ENCODE peak calls at places on chromosomes 4 and X, in seven cellular contexts. M is Panc1, E is fibroblast of the aortic adventitia, Q is NCI-H510A treated with DMSO at 0.1 percent for 48 hours, S is esophagus muscularis mucosa, R is astrocyte, B is pancreas. T is an unnamed sample.

GRCh38 chrX:1442016-1442665 is 10.6 kb downstream of the ASMTL start:
- DNase-seq in M (no peak), E (no peak), Q (no peak), S (peak; percentile 72), R (no peak), B (no peak), T (no peak)

GRCh38 chr4:167218022-167218608 is 16.2 kb downstream of the SPOCK3 start:
- DNase-seq in M (peak; percentile 24), E (no peak), Q (peak; percentile 9), S (no peak), R (no peak), B (no peak), T (no peak)

GRCh38 chr4:140237616-140238352 is 83.8 kb upstream of the MAML3 start:
- DNase-seq in M (no peak), E (peak; percentile 99), Q (peak; percentile 77), S (no peak), R (peak; percentile 93), B (no peak), T (no peak)

GRCh38 chr4:122003335-122003734 is 51.5 kb upstream of the TRPC3 start:
- DNase-seq in M (peak; percentile 8), E (peak; percentile 34), Q (no peak), S (no peak), R (no peak), B (no peak), T (no peak)

GRCh38 chr4:7134737-7135388 is 57.5 kb upstream of the SORCS2 start:
- DNase-seq in M (no peak), E (peak; percentile 97), Q (no peak), S (no peak), R (peak; percentile 93), B (no peak), T (no peak)

GRCh38 chr4:17380347-17380746 is 131.5 kb downstream of the QDPR start:
- DNase-seq in M (no peak), E (no peak), Q (no peak), S (no peak), R (no peak), B (no peak), T (no peak)

GRCh38 chrX:47809065-47809788 is 27.5 kb upstream of the ZNF81 start:
- DNase-seq in M (no peak), E (no peak), Q (no peak), S (no peak), R (no peak), B (no peak), T (no peak)

GRCh38 chr4:178577933-178578332 is 1135.7 kb upstream of the AGA start:
- DNase-seq in M (no peak), E (no peak), Q (no peak), S (no peak), R (no peak), B (no peak), T (no peak)

GRCh38 chrX:110215411-110215810 is 102.5 kb downstream of the AMMECR1 start:
- DNase-seq in M (no peak), E (no peak), Q (no peak), S (no peak), R (no peak), B (no peak), T (no peak)

GRCh38 chr4:66949424-66949823 is 595.9 kb downstream of the CENPC start:
- DNase-seq in M (no peak), E (no peak), Q (no peak), S (no peak), R (no peak), B (no peak), T (no peak)

GRCh38 chr4:154595807-154596206 is 5.3 kb upstream of the FGA start:
- DNase-seq in M (no peak), E (no peak), Q (no peak), S (no peak), R (peak; percentile 84), B (no peak), T (peak; percentile 83)

GRCh38 chr4:148574502-148574901 is 132.3 kb upstream of the NR3C2 start:
- DNase-seq in M (no peak), E (no peak), Q (no peak), S (no peak), R (peak; percentile 53), B (no peak), T (peak; percentile 40)

T was measured in renal cortical epithelial cell.